ENCODE peak calls at places on chromosomes 4 and X, in eight cellular contexts. W is body of pancreas, Z is uterus, N is prostate gland, K is heart left ventricle, C is upper lobe of left lung, R is suprapubic skin, Y is IMR-90. L is an unnamed sample.

GRCh38 chrX:119758682-119759332 is 419 bp downstream of the SOWAHD start:
- DNase-seq in C (no peak), N (no peak), Y (no peak), Z (no peak), K (peak; percentile 34), W (peak; percentile 22), R (no peak), L (no peak)

GRCh38 chr4:83191026-83191425 is 76.5 kb upstream of the PLAC8 start:
- DNase-seq in K (no peak), Z (no peak), N (no peak), R (no peak), W (no peak), C (no peak), Y (no peak), L (no peak)

GRCh38 chr4:7167706-7168105 is 24.6 kb upstream of the SORCS2 start:
- DNase-seq in N (no peak), C (no peak), K (no peak), W (peak; percentile 10), Z (no peak), R (no peak), Y (no peak), L (peak; percentile 76)

GRCh38 chr4:36761625-36762024 is 480.2 kb downstream of the DTHD1 start:
- DNase-seq in N (no peak), R (no peak), K (no peak), Y (no peak), Z (no peak), W (no peak), C (no peak), L (no peak)

GRCh38 chr4:116070283-116070682 is 956.9 kb upstream of the NDST4 start:
- DNase-seq in Z (no peak), W (no peak), R (no peak), Y (no peak), N (no peak), K (no peak), C (no peak), L (no peak)

GRCh38 chr4:173181769-173182374 is 13.3 kb downstream of the GALNT7 start:
- DNase-seq in Z (no peak), R (no peak), W (no peak), C (no peak), N (no peak), Y (peak; percentile 80), K (no peak), L (no peak)

GRCh38 chrX:77505227-77505626 is 58.0 kb downstream of the FGF16 start:
- DNase-seq in Z (no peak), W (no peak), K (no peak), C (no peak), R (no peak), Y (peak; percentile 69), N (no peak), L (no peak)

GRCh38 chr4:147057631-147057980 is 111.9 kb upstream of the TTC29 start:
- DNase-seq in K (no peak), Y (peak; percentile 41), C (no peak), N (no peak), Z (no peak), W (no peak), R (no peak), L (no peak)

GRCh38 chr4:142181021-142181420 is 544.6 kb downstream of the IL15 start:
- DNase-seq in N (no peak), Z (no peak), K (no peak), Y (no peak), C (no peak), W (no peak), R (no peak), L (no peak)

GRCh38 chr4:55397521-55398321 is 2.0 kb downstream of the TMEM165 start:
- DNase-seq in N (no peak), C (no peak), Y (peak; percentile 90), Z (no peak), W (no peak), K (no peak), R (no peak), L (no peak)

GRCh38 chr4:40350627-40351227 is 15.6 kb downstream of the CHRNA9 start:
- DNase-seq in Y (no peak), N (no peak), W (no peak), K (no peak), R (no peak), Z (no peak), C (no peak), L (no peak)

GRCh38 chr4:167136270-167136669 is 98.0 kb downstream of the SPOCK3 start:
- DNase-seq in Y (no peak), K (no peak), C (no peak), R (no peak), N (no peak), Z (no peak), W (no peak), L (no peak)

GRCh38 chrX:85024044-85024443 is 20.4 kb downstream of the APOOL start:
- DNase-seq in Z (no peak), N (no peak), Y (peak; percentile 13), R (no peak), K (no peak), C (no peak), W (no peak), L (no peak)

DNA sequence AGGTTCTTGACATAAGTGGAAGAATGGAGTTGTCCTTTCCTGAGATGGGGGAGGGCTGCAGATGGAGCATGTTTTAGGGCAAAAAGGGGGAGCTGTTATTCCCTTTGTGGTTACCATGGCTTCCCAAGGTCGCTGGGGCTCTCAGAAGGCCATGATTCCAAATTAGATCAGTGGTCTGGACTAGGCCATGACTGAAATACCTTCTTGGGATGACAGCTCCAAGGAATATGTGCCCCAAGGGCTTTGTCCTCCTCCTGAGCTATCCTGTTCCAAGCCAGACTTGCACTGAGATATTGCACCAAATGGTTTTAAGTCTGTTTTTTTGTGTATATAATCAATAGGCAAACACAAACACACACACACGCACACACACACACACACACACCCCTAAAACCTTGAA is 3.0 kb upstream of the RBPJ start:
- DNase-seq in W (no peak), C (no peak), Y (no peak), Z (no peak), K (no peak), N (no peak), R (no peak), L (no peak)
- H3K4me3 ChIP-seq in W (no peak overlapping the region), C (no peak overlapping the region), Y (no peak overlapping the region), Z (no peak overlapping the region), K (no peak overlapping the region), N (no peak overlapping the region), R (no peak overlapping the region), L (no peak overlapping the region)

GRCh38 chr4:130563185-130563890 is 1467.4 kb downstream of the C4orf33 start:
- DNase-seq in R (no peak), N (no peak), C (no peak), W (peak; percentile 56), Z (no peak), K (peak; percentile 27), Y (peak; percentile 72), L (no peak)
- TF ChIP-seq CTCF in R (peak; percentile 11), N (no peak), C (peak; percentile 6), W (peak; percentile 77), Z (no peak), K (peak; percentile 44), Y (peak; percentile 67), L (no peak)

GRCh38 chrX:153597351-153597750 is 1.6 kb downstream of the CCNQ start:
- DNase-seq in N (no peak), C (no peak), W (no peak), Y (no peak), K (no peak), R (no peak), Z (no peak), L (no peak)

GRCh38 chrX:153599192-153600031 is 473 bp upstream of the CCNQ start:
- DNase-seq in N (peak; percentile 81), C (peak; percentile 89), Y (peak; percentile 81), W (peak; percentile 90), K (peak; percentile 92), Z (peak; percentile 86), R (peak; percentile 85), L (peak; percentile 96)

GRCh38 chrX:153600032-153600373 is 1.1 kb upstream of the CCNQ start:
- DNase-seq in C (no peak), W (no peak), K (no peak), R (no peak), N (no peak), Z (no peak), Y (no peak), L (no peak)

GRCh38 chrX:153600921-153601320 is 2.0 kb upstream of the CCNQ start:
- DNase-seq in Y (no peak), K (no peak), Z (no peak), W (no peak), N (no peak), C (no peak), R (no peak), L (no peak)

GRCh38 chrX:153598541-153599191 is at the start of gene CCNQ:
- DNase-seq in R (no peak), N (no peak), Z (no peak), Y (peak; percentile 10), C (no peak), K (no peak), W (peak; percentile 15), L (no peak)
- TF ChIP-seq POLR2A in R (no peak), N (no peak), Z (no peak), Y (peak; percentile 63), C (no peak), K (peak; percentile 79), W (peak; percentile 36), L (no peak)

DNA sequence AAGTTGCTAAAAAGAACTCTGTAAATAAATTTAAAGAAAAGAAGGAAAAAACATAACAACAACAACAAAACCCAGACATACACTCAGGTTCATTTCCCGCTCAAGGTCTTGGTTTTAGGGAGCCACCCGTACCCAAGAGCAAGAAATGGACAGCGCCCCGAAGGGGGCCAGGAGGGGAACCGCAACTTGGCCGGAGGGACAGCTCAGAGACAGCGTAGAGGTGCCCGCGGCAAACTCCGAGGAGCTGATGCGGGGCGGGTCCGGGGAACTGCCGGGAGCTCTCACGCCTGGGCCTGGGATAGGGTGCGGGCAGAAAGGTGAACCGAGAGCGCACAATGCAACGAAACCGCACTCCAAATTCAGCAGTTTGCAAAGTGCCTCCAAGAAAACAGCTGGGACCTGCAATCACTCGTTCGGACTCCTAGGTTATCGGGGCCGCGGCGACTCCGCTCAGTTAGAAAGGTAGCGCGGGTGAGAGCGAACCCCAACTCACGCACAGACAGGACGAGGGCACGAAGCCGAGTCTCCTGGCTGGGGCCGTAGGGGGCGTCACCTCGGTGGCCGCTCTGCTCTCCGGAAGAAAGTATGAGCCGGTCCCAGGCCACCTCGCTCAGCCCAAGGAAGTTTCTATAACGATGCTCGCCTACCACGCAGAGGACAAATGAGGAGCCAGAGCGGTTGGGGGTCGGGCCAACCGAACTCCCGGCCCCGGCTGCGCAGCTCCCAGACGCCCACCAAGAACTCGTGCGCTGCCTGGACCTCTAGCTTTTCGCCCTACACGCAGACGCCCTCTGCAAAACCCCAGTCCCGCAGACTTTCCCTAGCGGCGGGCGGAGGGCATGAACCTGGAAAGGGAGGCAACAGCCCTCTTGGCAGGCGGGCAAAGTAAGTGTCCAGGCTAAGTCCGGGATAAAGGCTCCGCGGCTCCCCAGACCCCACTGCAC is 1.4 kb downstream of the NDNF start:
- DNase-seq in Y (no peak), C (peak; percentile 40), R (peak; percentile 82), W (peak; percentile 48), K (peak; percentile 44), N (no peak), Z (no peak), L (no peak)
- H3K4me3 ChIP-seq in Y (peak overlapping the region; percentile 9), C (peak overlapping the region; percentile 75), R (peak overlapping the region; percentile 63), W (no peak overlapping the region), K (peak overlapping the region; percentile 50), N (peak overlapping the region; percentile 42), Z (peak overlapping the region; percentile 36), L (peak overlapping the region; percentile 43)

GRCh38 chr4:10173754-10174749 is 57.5 kb upstream of the WDR1 start:
- DNase-seq in K (peak; percentile 88), Z (peak; percentile 28), W (peak; percentile 70), Y (no peak), R (no peak), C (peak; percentile 50), N (peak; percentile 81), L (no peak)
- TF ChIP-seq CTCF in K (no peak), Z (no peak), W (no peak), Y (no peak), R (no peak), C (no peak), N (no peak), L (no peak)